ENCODE peak calls at places on chromosome 18, in six cellular contexts. Y is transverse colon, U is esophagus muscularis mucosa, V is uterus, I is ovary, Z is upper lobe of left lung. M is an unnamed sample. For H3K4me1, the result is how much of the 10 kb centered on the place peaks cover.

GRCh38 chr18:50863840-50864239 is 15.1 kb upstream of the ME2 start:
- DNase-seq in V (no peak), U (no peak), Y (no peak), I (no peak), Z (no peak), M (no peak)

GRCh38 chr18:29172151-29173015 is 995.5 kb upstream of the CDH2 start:
- DNase-seq in V (no peak), Y (no peak), Z (no peak), I (no peak), U (no peak), M (no peak)

GRCh38 chr18:46715062-46715461 is 41.8 kb downstream of the ST8SIA5 start:
- DNase-seq in V (no peak), Y (no peak), U (no peak), I (no peak), Z (no peak), M (no peak)

GRCh38 chr18:69898241-69898861 is 49.3 kb downstream of the CD226 start:
- DNase-seq in Y (no peak), Z (no peak), V (no peak), U (no peak), I (no peak), M (no peak)

GRCh38 chr18:46393230-46393629 is 263.8 kb downstream of the LOXHD1 start:
- DNase-seq in I (no peak), U (no peak), V (no peak), Z (no peak), Y (no peak), M (no peak)

GRCh38 chr18:36095936-36096519 is 28.7 kb upstream of the RPRD1A start:
- DNase-seq in V (no peak), U (no peak), I (no peak), Z (no peak), Y (no peak), M (no peak)

GRCh38 chr18:31120594-31120993 is 18.4 kb upstream of the DSC2 start:
- DNase-seq in Y (no peak), U (no peak), V (no peak), I (no peak), Z (no peak), M (no peak)

GRCh38 chr18:5661179-5661578 is 117.4 kb upstream of the EPB41L3 start:
- DNase-seq in V (no peak), I (no peak), Y (no peak), U (no peak), Z (no peak), M (no peak)

GRCh38 chr18:37720706-37721105 is 155.1 kb upstream of the CELF4 start:
- DNase-seq in Y (no peak), V (no peak), Z (no peak), I (no peak), U (no peak), M (peak)

GRCh38 chr18:685438-685837 is 27.0 kb downstream of the ENOSF1 start:
- DNase-seq in U (no peak), I (no peak), Z (no peak), Y (no peak), V (no peak), M (no peak)

GRCh38 chr18:24263078-24263477 is 124.2 kb downstream of the CABYR start:
- DNase-seq in Y (no peak), V (no peak), Z (no peak), U (no peak), I (no peak), M (no peak)

GRCh38 chr18:24268784-24269550 is 128.7 kb downstream of the OSBPL1A start:
- DNase-seq in V (no peak), Z (no peak), Y (peak), U (no peak), I (no peak), M (no peak)

GRCh38 chr18:24266124-24266523 is 127.3 kb downstream of the CABYR start:
- DNase-seq in I (no peak), Z (no peak), Y (no peak), V (no peak), U (no peak), M (no peak)

GRCh38 chr18:24267878-24268277 is 129.0 kb downstream of the CABYR start:
- DNase-seq in V (no peak), Y (no peak), I (no peak), U (no peak), Z (no peak), M (no peak)

GRCh38 chr18:24265502-24266064 is 126.7 kb downstream of the CABYR start:
- DNase-seq in Y (no peak), V (no peak), I (no peak), U (no peak), Z (no peak), M (no peak)
- H3K4me1 ChIP-seq in Y (under half), V (under half), I (under half), U (half or more), Z (under half), M (under half)

GRCh38 chr18:32958746-32959145 is 185.9 kb upstream of the KLHL14 start:
- DNase-seq in V (no peak), I (no peak), U (no peak), Z (no peak), Y (no peak), M (no peak)

GRCh38 chr18:32956591-32957310 is 183.9 kb upstream of the KLHL14 start:
- DNase-seq in I (no peak), U (no peak), V (no peak), Z (no peak), Y (no peak), M (no peak)
- TF ChIP-seq CTCF in I (no peak), U (no peak), V (no peak), Z (no peak), Y (no peak), M (no peak)

GRCh38 chr18:57234346-57234745 is 87.5 kb downstream of the BOD1L2 start:
- DNase-seq in Y (no peak), V (no peak), Z (peak), U (no peak), I (no peak), M (no peak)
- TF ChIP-seq POLR2A in Y (no peak), V (no peak), Z (no peak), U (no peak), I (no peak), M (no peak)

DNA sequence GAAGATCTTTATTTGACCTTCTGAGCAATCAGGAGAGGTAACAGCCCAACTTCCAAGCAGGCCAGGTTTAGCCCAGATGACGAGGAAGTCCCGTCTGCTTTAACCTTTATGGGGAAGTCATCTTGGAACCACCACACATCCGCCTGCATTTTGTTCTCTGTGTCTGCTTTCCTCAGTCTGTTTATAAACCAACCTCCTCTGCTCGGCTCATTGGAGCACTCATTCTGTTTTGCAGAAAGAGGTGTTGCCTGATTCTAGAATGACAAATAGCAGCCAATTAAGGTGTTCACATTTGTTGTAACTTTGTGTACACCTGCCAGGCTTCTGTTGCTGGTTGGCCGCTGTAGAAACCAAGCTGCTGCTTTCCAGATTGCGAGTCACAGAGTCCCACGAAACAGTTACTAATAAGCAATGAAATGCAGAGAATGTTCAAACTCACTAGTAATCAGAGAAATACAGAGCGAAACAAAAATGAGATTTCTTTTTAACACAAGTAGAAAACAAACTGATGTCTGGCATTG is 64.2 kb downstream of the MBP start:
- DNase-seq in Z (no peak), Y (no peak), U (no peak), V (peak), I (no peak), M (no peak)
- H3K4me1 ChIP-seq in Z (half or more), Y (under half), U (half or more), V (under half), I (under half), M (half or more)

M was measured in vagina.